ENCODE peak calls at places on chromosome 22, in four cellular contexts. C, L, R and V are unnamed samples. For H3K4me1, the result is how much of the 10 kb centered on the place peaks cover.

GRCh38 chr22:46761539-46762237 is 762 bp upstream of the TBC1D22A start:
- DNase-seq in C (no peak), L (no peak), R (peak), V (no peak)

GRCh38 chr22:28976588-28976987 is 85.0 kb downstream of the C22orf31 start:
- DNase-seq in C (no peak), L (no peak), R (no peak), V (no peak)

GRCh38 chr22:45511847-45512261 is 9.2 kb downstream of the FBLN1 start:
- DNase-seq in C (no peak), L (no peak), R (peak), V (no peak)

GRCh38 chr22:24053481-24054226 is 42.5 kb downstream of the CABIN1 start:
- DNase-seq in C (no peak), L (no peak), R (no peak), V (no peak)

GRCh38 chr22:26513852-26514251 is 1.6 kb upstream of the TFIP11 start:
- DNase-seq in C (no peak), L (no peak), R (no peak), V (no peak)

GRCh38 chr22:20571531-20572007 is 64.2 kb downstream of the MED15 start:
- DNase-seq in C (peak), L (peak), R (no peak), V (peak)

GRCh38 chr22:23212061-23213030 is 32.0 kb downstream of the BCR start:
- DNase-seq in C (no peak), L (no peak), R (no peak), V (no peak)

GRCh38 chr22:27512283-27512761 is 289.2 kb downstream of the MN1 start:
- DNase-seq in C (peak), L (no peak), R (peak), V (no peak)

GRCh38 chr22:44729391-44730012 is 22.9 kb upstream of the ARHGAP8 start:
- DNase-seq in C (no peak), L (no peak), R (peak), V (no peak)

GRCh38 chr22:27839261-27839660 is 37.7 kb upstream of the MN1 start:
- DNase-seq in C (no peak), L (no peak), R (peak), V (no peak)

GRCh38 chr22:48588151-48588880 is 1239.4 kb downstream of the BRD1 start:
- DNase-seq in C (no peak), L (no peak), R (no peak), V (no peak)

GRCh38 chr22:27397948-27398330 is 403.6 kb downstream of the MN1 start:
- DNase-seq in C (no peak), L (no peak), R (peak), V (no peak)

GRCh38 chr22:30286813-30287625 is 2.3 kb downstream of the CASTOR1 start:
- DNase-seq in C (peak), L (peak), R (peak), V (peak)

GRCh38 chr22:29202231-29203192 is 3.2 kb upstream of the EMID1 start:
- DNase-seq in C (peak), L (peak), R (peak), V (peak)

GRCh38 chr22:29093980-29094379 is 21.1 kb downstream of the KREMEN1 start:
- DNase-seq in C (no peak), L (no peak), R (no peak), V (no peak)

GRCh38 chr22:18997306-18997924 is 61.3 kb upstream of the PRODH start:
- DNase-seq in C (no peak), L (no peak), R (no peak), V (no peak)

GRCh38 chr22:42621505-42622002 is 6.9 kb upstream of the POLDIP3 start:
- DNase-seq in C (peak), L (peak), R (peak), V (peak)

GRCh38 chr22:18947905-18948304 is 11.8 kb upstream of the PRODH start:
- DNase-seq in C (no peak), L (no peak), R (no peak), V (no peak)

GRCh38 chr22:21650823-21651520 is 8.9 kb downstream of the SDF2L1 start:
- DNase-seq in C (no peak), L (no peak), R (no peak), V (no peak)

GRCh38 chr22:38900677-38901076 is 28.7 kb upstream of the CBX6 start:
- DNase-seq in C (no peak), L (no peak), R (no peak), V (no peak)
- H3K4me3 ChIP-seq in C (no peak), L (no peak), R (no peak), V (no peak)

DNA sequence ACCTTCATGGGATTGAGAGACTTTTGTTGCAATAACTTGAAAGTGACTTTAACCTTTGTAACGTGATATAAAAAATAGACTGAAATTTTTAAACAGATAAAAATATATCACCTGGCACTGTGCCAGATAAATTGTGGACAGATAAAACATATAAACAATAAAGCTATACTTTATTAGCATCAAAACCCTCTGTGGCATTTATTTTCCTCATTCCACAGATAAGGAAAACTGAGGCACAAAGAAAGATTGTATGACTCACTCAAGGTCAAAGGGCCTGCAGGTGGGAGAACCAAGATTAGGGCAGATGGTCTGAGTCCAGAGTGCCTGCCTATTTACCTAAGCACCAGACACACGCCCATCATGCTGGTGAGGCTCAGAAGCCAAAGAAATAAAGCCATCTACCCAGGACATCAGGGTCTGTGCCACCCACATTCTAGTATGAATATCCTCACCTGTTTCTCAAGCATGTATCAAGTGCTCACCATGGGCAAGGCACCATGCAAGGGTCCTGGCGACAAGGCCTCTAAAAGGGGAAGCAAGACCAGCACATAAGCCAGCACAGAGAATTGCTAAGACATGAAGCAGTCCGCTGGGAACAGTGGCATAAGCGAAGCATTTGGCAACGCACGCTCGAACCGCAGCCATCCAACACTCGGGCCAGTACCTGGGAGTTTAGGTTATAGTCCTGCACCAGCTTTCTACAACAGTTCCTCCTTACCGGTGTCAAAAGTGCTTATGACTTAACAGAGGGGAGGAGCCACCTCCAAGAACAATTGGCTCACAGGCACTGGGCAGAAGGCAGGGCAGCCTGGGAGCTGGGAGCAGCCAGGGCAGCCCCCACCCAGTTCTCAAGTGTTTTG is 17.6 kb downstream of the MYH9 start:
- DNase-seq in C (peak), L (no peak), R (no peak), V (no peak)
- H3K4me1 ChIP-seq in C (half or more), L (half or more), R (half or more), V (half or more)

GRCh38 chr22:25177895-25178294 is 21.8 kb upstream of the CRYBB3 start:
- DNase-seq in C (no peak), L (no peak), R (no peak), V (no peak)

GRCh38 chr22:25183959-25184619 is 15.6 kb upstream of the CRYBB3 start:
- DNase-seq in C (no peak), L (no peak), R (no peak), V (no peak)

GRCh38 chr22:25187469-25187868 is 12.2 kb upstream of the CRYBB3 start:
- DNase-seq in C (no peak), L (no peak), R (no peak), V (no peak)

GRCh38 chr22:25186140-25186539 is 13.5 kb upstream of the CRYBB3 start:
- DNase-seq in C (no peak), L (no peak), R (no peak), V (no peak)

DNA sequence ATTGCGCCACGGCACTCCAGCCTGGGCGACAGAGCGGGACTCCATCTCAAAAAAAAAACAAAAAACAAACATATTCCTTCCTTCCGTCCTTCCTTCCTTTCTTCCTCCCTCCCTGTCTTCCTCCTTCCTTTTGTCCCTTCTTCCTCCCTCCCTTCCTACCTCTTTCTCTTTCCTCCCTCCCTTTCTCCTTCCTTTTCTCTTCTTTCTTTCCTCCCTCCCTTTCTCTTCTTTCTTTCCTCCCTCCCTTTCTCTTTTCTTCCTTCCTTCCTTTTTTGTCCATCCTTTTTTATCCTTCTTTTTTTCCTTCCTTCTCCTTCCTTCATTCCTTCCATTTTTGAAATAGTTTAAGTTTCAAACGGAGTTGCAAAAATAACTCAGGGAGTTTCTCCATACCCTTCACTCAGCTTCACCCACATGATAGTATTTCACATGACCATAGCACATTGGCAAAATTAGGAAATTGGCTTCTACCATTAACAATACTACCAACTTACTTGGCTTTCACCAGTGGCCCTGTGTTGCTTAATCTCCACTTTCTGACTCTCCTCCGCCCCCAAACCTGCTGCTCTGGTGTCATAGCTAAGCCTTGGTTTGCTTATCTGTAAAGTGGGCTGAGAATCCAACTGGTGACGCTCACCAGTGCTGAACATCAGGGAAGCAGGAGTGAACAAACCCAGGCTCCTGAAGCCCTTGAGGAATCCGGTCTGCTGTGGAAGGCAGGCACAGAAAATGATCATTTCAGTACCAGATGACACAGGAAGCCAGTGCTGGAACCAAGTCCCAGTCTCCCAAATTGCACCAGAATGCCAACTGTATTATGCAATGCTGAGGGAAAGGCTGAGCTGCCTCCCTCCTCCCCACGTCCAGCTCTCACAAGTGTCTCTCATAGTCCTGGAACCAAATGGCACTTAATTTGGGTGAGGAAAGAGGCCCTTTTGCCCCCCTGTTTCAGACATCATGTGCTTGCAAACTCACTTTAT is 17.2 kb upstream of the CRYBB3 start:
- DNase-seq in C (no peak), L (no peak), R (no peak), V (no peak)
- H3K4me3 ChIP-seq in C (no peak), L (no peak), R (no peak), V (no peak)

GRCh38 chr22:40212126-40212525 is 34.4 kb downstream of the TNRC6B start:
- DNase-seq in C (no peak), L (no peak), R (no peak), V (no peak)

GRCh38 chr22:40215266-40215665 is 37.5 kb downstream of the TNRC6B start:
- DNase-seq in C (no peak), L (no peak), R (no peak), V (no peak)

GRCh38 chr22:40211481-40212052 is 33.8 kb downstream of the TNRC6B start:
- DNase-seq in C (no peak), L (no peak), R (no peak), V (no peak)

GRCh38 chr22:40210814-40211213 is 33.1 kb downstream of the TNRC6B start:
- DNase-seq in C (no peak), L (no peak), R (no peak), V (no peak)

DNA sequence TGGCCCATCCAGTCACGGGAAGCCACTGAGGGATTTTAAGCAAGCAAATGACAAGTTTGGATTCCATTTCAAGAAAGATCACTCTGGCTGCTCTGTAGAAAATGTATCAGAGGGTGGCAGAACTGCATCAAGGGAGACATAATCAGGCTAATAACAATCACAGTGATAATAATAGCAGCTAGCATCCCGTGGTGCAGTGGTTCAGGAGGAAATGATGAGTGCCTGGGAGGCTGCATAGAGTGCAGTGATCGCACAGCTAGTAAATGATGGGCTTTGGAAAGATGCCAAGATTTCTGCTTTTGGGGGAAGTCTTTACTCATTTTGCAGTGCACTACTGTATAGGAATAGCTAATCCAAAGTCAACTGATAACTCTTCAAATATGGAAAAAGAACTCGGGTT is 35.8 kb downstream of the TNRC6B start:
- DNase-seq in C (no peak), L (no peak), R (no peak), V (no peak)
- H3K4me1 ChIP-seq in C (under half), L (half or more), R (under half), V (under half)

DNA sequence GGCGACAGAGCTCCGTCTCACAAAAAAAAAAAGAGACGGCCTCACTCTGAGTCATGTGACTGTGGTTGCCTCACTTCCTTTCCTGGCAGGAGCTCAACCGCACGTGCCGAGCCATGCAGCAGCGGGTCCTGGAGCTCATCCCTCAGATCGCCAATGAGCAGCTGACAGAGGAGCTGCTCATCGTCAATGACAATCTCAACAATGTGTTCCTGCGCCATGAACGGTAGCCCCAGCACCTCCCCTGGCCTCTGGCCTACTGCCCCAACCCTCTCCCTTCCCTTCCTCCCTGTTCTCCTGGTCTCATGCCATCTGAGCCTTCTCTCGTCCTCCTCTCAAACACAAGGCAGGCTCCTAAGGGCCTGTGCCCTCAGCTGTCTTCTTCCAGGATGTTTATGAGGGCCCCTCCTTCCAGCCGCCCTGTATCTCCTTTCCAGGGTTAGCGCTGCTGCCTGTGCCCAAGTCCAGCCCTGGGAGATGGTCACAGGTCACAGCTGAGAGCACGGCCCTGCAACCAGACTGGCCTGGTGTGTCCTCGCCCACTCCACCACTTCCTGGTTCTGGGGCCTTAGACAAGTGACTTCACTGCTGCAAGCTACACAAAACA is 30.7 kb downstream of the TOM1 start:
- DNase-seq in C (no peak), L (peak), R (peak), V (peak)
- H3K4me3 ChIP-seq in C (no peak), L (no peak), R (no peak), V (peak)

GRCh38 chr22:49825436-49825835 is 2.2 kb downstream of the BRD1 start:
- DNase-seq in C (no peak), L (no peak), R (no peak), V (no peak)

GRCh38 chr22:49827307-49827852 is 293 bp downstream of the BRD1 start:
- DNase-seq in C (no peak), L (peak), R (no peak), V (no peak)

GRCh38 chr22:49824936-49825335 is 2.7 kb downstream of the BRD1 start:
- DNase-seq in C (no peak), L (no peak), R (no peak), V (no peak)

GRCh38 chr22:49826603-49827306 is 918 bp downstream of the BRD1 start:
- DNase-seq in C (no peak), L (peak), R (peak), V (peak)

DNA sequence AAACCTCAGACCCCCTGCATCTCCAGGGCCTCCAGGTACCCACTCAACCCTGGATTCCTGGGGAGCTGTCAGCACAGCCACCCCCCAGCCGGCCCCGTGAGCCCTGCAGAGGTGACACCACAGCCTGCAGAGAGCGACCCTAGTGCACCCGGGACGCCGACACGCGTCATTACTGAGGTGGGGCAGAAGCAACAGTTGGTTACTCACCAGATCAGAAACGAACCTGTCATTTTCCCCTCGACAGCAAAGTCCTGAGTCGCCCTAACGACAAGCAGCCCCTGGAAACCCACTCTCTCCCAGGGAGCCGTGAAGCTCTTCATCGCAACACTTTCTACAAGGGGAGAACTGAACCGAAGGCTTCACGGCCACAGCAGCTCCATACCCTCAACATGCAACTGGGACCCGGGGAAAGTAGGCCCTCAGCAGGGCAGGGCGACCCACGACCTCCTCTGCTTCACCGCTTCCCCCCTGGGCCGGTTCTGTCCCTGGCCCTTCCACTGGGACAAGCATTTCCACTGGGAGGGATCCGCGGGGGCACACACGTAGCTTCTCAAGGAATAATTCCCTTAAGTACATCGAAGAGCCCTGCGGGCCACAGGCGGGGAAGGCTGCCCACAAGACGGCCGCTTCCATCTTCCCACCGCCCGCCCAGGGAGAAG is 1.6 kb downstream of the BRD1 start:
- DNase-seq in C (peak), L (peak), R (no peak), V (no peak)
- H3K4me1 ChIP-seq in C (under half), L (half or more), R (under half), V (under half)

DNA sequence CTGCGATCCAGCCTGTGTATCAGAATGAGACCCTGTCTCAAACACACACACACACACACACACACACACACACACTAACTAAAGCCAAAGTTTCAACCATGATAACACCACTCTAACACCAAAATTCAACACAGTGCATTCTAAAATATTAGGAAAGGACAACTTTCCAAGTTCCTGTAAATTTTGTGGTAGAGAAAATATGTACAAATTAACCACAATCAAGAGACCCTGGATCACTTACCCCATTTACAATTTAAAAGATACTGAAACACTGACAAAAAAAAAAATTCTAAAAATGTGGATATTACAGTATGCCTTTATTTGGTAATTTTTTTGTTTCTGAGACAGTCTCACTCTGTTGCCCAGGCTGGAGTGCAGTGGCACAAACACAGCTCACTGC is 9.7 kb downstream of the MRTFA start:
- DNase-seq in C (no peak), L (no peak), R (no peak), V (no peak)
- H3K4me3 ChIP-seq in C (no peak), L (no peak), R (no peak), V (no peak)